ENCODE peak calls at places on chromosomes 1 and 21, in seven cellular contexts. J, Q, M, X, H, D and P are unnamed samples.

GRCh38 chr1:10909697-10910489 is 102.6 kb upstream of the TARDBP start:
- DNase-seq in J (peak; percentile 14), Q (peak; percentile 78), M (peak; percentile 73), X (peak; percentile 86), H (peak; percentile 65), D (no peak), P (no peak)

GRCh38 chr1:63906053-63906704 is 132.4 kb downstream of the ROR1 start:
- DNase-seq in J (no peak), Q (no peak), M (no peak), X (no peak), H (no peak), D (no peak), P (no peak)

GRCh38 chr1:219427400-219427799 is 185.5 kb downstream of the ZC3H11B start:
- DNase-seq in J (no peak), Q (no peak), M (no peak), X (no peak), H (no peak), D (no peak), P (no peak)

GRCh38 chr1:70486676-70487470 is 75.8 kb downstream of the CTH start:
- DNase-seq in J (peak; percentile 94), Q (no peak), M (no peak), X (no peak), H (no peak), D (no peak), P (peak; percentile 49)

GRCh38 chr1:174965006-174965971 is 34.5 kb upstream of the CACYBP start:
- DNase-seq in J (peak; percentile 21), Q (peak; percentile 48), M (no peak), X (no peak), H (no peak), D (no peak), P (no peak)

GRCh38 chr1:60535713-60536112 is 462.1 kb upstream of the C1orf87 start:
- DNase-seq in J (no peak), Q (no peak), M (no peak), X (no peak), H (no peak), D (no peak), P (no peak)

GRCh38 chr1:54052470-54052933 is 502 bp downstream of the TMEM59 start:
- DNase-seq in J (no peak), Q (peak; percentile 35), M (peak; percentile 26), X (no peak), H (peak; percentile 39), D (no peak), P (no peak)

GRCh38 chr1:33322109-33322508 is 1.2 kb upstream of the A3GALT2 start:
- DNase-seq in J (no peak), Q (no peak), M (no peak), X (peak; percentile 19), H (no peak), D (peak; percentile 57), P (no peak)

GRCh38 chr1:201711101-201711597 is 117.8 kb upstream of the IPO9 start:
- DNase-seq in J (peak; percentile 36), Q (no peak), M (no peak), X (no peak), H (no peak), D (peak; percentile 80), P (no peak)

GRCh38 chr1:6490181-6491075 is 1.0 kb downstream of the PLEKHG5 start:
- DNase-seq in J (peak; percentile 69), Q (peak; percentile 84), M (peak; percentile 62), X (peak; percentile 76), H (peak; percentile 68), D (no peak), P (peak; percentile 47)

GRCh38 chr1:113168946-113169345 is 95.9 kb downstream of the LRIG2 start:
- DNase-seq in J (no peak), Q (no peak), M (no peak), X (no peak), H (no peak), D (no peak), P (no peak)

GRCh38 chr1:22104865-22105437 is 37.9 kb downstream of the WNT4 start:
- DNase-seq in J (no peak), Q (no peak), M (no peak), X (no peak), H (no peak), D (no peak), P (no peak)

GRCh38 chr1:88701275-88701674 is 17.2 kb downstream of the PKN2 start:
- DNase-seq in J (no peak), Q (no peak), M (no peak), X (no peak), H (no peak), D (no peak), P (no peak)

GRCh38 chr1:110612060-110612745 is 6.0 kb upstream of the KCNA2 start:
- DNase-seq in J (no peak), Q (no peak), M (no peak), X (no peak), H (no peak), D (no peak), P (no peak)

GRCh38 chr1:205938682-205939081 is 4.6 kb downstream of the SLC26A9 start:
- DNase-seq in J (no peak), Q (no peak), M (no peak), X (no peak), H (no peak), D (no peak), P (no peak)

GRCh38 chr1:207867136-207868081 is 43.5 kb downstream of the CD34 start:
- DNase-seq in J (peak; percentile 35), Q (peak; percentile 32), M (no peak), X (peak; percentile 74), H (no peak), D (peak; percentile 77), P (no peak)

GRCh38 chr1:54581621-54582035 is 33.6 kb downstream of the ACOT11 start:
- DNase-seq in J (peak; percentile 90), Q (peak; percentile 89), M (peak; percentile 67), X (peak; percentile 94), H (no peak), D (peak; percentile 99), P (peak; percentile 69)

GRCh38 chr21:18164933-18165332 is 79.7 kb upstream of the CHODL start:
- DNase-seq in J (no peak), Q (no peak), M (no peak), X (no peak), H (no peak), D (no peak), P (no peak)

GRCh38 chr1:19461352-19461645 is 24.0 kb downstream of the CAPZB start:
- DNase-seq in J (no peak), Q (no peak), M (no peak), X (no peak), H (no peak), D (no peak), P (no peak)

GRCh38 chr1:50251592-50252165 is 143.0 kb downstream of the ELAVL4 start:
- DNase-seq in J (no peak), Q (no peak), M (no peak), X (no peak), H (no peak), D (no peak), P (no peak)

GRCh38 chr1:65059930-65060538 is 88.0 kb upstream of the AK4 start:
- DNase-seq in J (peak; percentile 80), Q (no peak), M (peak; percentile 19), X (no peak), H (no peak), D (no peak), P (no peak)

GRCh38 chr1:233097546-233098254 is 147.3 kb downstream of the NTPCR start:
- DNase-seq in J (peak; percentile 22), Q (no peak), M (no peak), X (no peak), H (no peak), D (no peak), P (no peak)

GRCh38 chr1:170601866-170602265 is 62.1 kb upstream of the PRRX1 start:
- DNase-seq in J (no peak), Q (no peak), M (no peak), X (no peak), H (no peak), D (no peak), P (no peak)

GRCh38 chr1:176066709-176067108 is 140.4 kb downstream of the COP1 start:
- DNase-seq in J (no peak), Q (no peak), M (no peak), X (no peak), H (no peak), D (no peak), P (no peak)

GRCh38 chr1:111234258-111234657 is 6.7 kb downstream of the CHI3L2 start:
- DNase-seq in J (no peak), Q (no peak), M (no peak), X (no peak), H (no peak), D (no peak), P (no peak)

GRCh38 chr1:8560611-8561544 is 243.0 kb downstream of the SLC45A1 start:
- DNase-seq in J (peak; percentile 72), Q (no peak), M (peak; percentile 2), X (no peak), H (peak; percentile 12), D (no peak), P (no peak)

GRCh38 chr21:39388811-39389155 is 39.9 kb upstream of the HMGN1 start:
- DNase-seq in J (no peak), Q (no peak), M (no peak), X (no peak), H (no peak), D (no peak), P (no peak)
- TF ChIP-seq CTCF in J (no peak), Q (peak; percentile 4), M (no peak), X (no peak), H (no peak), D (peak; percentile 18), P (no peak)

GRCh38 chr1:2214541-2215241 is 13.4 kb upstream of the SKI start:
- DNase-seq in J (no peak), Q (peak; percentile 17), M (no peak), X (peak; percentile 64), H (no peak), D (peak; percentile 80), P (no peak)

GRCh38 chr1:2212167-2212541 is 16.0 kb upstream of the SKI start:
- DNase-seq in J (no peak), Q (peak; percentile 16), M (no peak), X (peak; percentile 56), H (no peak), D (no peak), P (no peak)

GRCh38 chr1:2210786-2211185 is 16.2 kb upstream of the FAAP20 start:
- DNase-seq in J (no peak), Q (no peak), M (no peak), X (no peak), H (no peak), D (peak; percentile 70), P (no peak)

GRCh38 chr1:2213576-2214505 is 14.3 kb upstream of the SKI start:
- DNase-seq in J (peak; percentile 93), Q (peak; percentile 71), M (no peak), X (peak; percentile 81), H (no peak), D (peak; percentile 95), P (no peak)

GRCh38 chr1:2212542-2213491 is 15.3 kb upstream of the SKI start:
- DNase-seq in J (peak; percentile 98), Q (peak; percentile 88), M (peak; percentile 74), X (peak; percentile 92), H (peak; percentile 85), D (peak; percentile 98), P (peak; percentile 91)
- TF ChIP-seq CTCF in J (peak; percentile 34), Q (peak; percentile 26), M (no peak), X (peak; percentile 42), H (no peak), D (peak; percentile 10), P (peak; percentile 23)

GRCh38 chr1:41122851-41123518 is 101.5 kb upstream of the SLFNL1 start:
- DNase-seq in J (peak; percentile 72), Q (peak; percentile 33), M (peak; percentile 73), X (no peak), H (peak; percentile 24), D (no peak), P (no peak)
- TF ChIP-seq CTCF in J (peak; percentile 63), Q (peak; percentile 53), M (peak; percentile 58), X (peak; percentile 48), H (peak; percentile 52), D (peak; percentile 25), P (peak; percentile 58)

GRCh38 chr1:83067954-83068353 is 931.0 kb downstream of the TTLL7 start:
- DNase-seq in J (no peak), Q (no peak), M (no peak), X (no peak), H (no peak), D (no peak), P (no peak)
- TF ChIP-seq CTCF in J (no peak), Q (no peak), M (no peak), X (no peak), H (no peak), D (no peak), P (no peak)